ENCODE peak calls at places on chromosomes 13 and 19, in ten cellular contexts. N is PC-3, H is lung, M is heart right ventricle, C is WERI-Rb-1, G is Peyer's patch, Q is adrenal gland, J is GM23338, E is K562, W is HepG2. F is an unnamed sample.

GRCh38 chr19:13899912-13900584 is 5.9 kb downstream of the BRME1 start:
- DNase-seq in N (no peak), H (no peak), M (no peak), C (no peak), G (no peak), Q (no peak), J (no peak), E (no peak), W (no peak), F (no peak)

GRCh38 chr13:26449063-26449848 is 108.2 kb upstream of the WASF3 start:
- DNase-seq in N (peak; percentile 18), H (no peak), M (no peak), C (no peak), G (no peak), Q (no peak), J (no peak), E (no peak), W (no peak), F (no peak)

GRCh38 chr13:66657165-66657895 is 572.8 kb downstream of the PCDH9 start:
- DNase-seq in N (peak; percentile 97), H (peak; percentile 57), M (peak; percentile 38), C (no peak), G (no peak), Q (peak; percentile 98), J (peak; percentile 8), E (no peak), W (peak; percentile 11), F (peak; percentile 93)

GRCh38 chr13:100636441-100636840 is 38.2 kb downstream of the TMTC4 start:
- DNase-seq in N (no peak), H (no peak), M (no peak), C (no peak), G (no peak), Q (no peak), J (no peak), E (no peak), W (no peak), F (no peak)

GRCh38 chr19:38850976-38851621 is 1.3 kb upstream of the HNRNPL start:
- DNase-seq in N (no peak), H (peak; percentile 57), M (peak; percentile 48), C (peak; percentile 41), G (no peak), Q (no peak), J (peak; percentile 65), E (no peak), W (no peak), F (no peak)

GRCh38 chr13:99357920-99358319 is 50.7 kb upstream of the GPR183 start:
- DNase-seq in N (no peak), H (no peak), M (no peak), C (no peak), G (no peak), Q (no peak), J (no peak), E (no peak), W (no peak), F (no peak)

GRCh38 chr19:51020988-51021651 is 1.6 kb upstream of the KLK10 start:
- DNase-seq in N (peak; percentile 85), H (no peak), M (peak; percentile 13), C (no peak), G (no peak), Q (peak; percentile 61), J (peak; percentile 79), E (peak; percentile 49), W (peak; percentile 40), F (no peak)

GRCh38 chr19:2469102-2469914 is 6.6 kb upstream of the GADD45B start:
- DNase-seq in N (peak; percentile 67), H (no peak), M (no peak), C (no peak), G (no peak), Q (no peak), J (peak; percentile 65), E (peak; percentile 59), W (no peak), F (peak; percentile 93)

GRCh38 chr13:108915095-108915633 is 285.8 kb downstream of the MYO16 start:
- DNase-seq in N (peak; percentile 31), H (no peak), M (no peak), C (no peak), G (no peak), Q (peak; percentile 70), J (peak; percentile 39), E (no peak), W (peak; percentile 24), F (no peak)

GRCh38 chr13:102580552-102581169 is 16.1 kb upstream of the TPP2 start:
- DNase-seq in N (peak; percentile 78), H (no peak), M (peak; percentile 38), C (no peak), G (no peak), Q (no peak), J (peak; percentile 86), E (peak; percentile 46), W (peak; percentile 55), F (no peak)
- TF ChIP-seq CTCF in N (peak; percentile 69), H (peak; percentile 78), M (peak; percentile 81), C (peak; percentile 61), G (peak; percentile 75), Q (peak; percentile 66), J (peak; percentile 85), E (peak; percentile 69), W (peak; percentile 78), F (peak; percentile 58)

GRCh38 chr19:35511337-35511736 is 2.1 kb downstream of the DMKN start:
- DNase-seq in N (no peak), H (no peak), M (no peak), C (no peak), G (no peak), Q (no peak), J (no peak), E (no peak), W (no peak), F (no peak)

GRCh38 chr19:35513975-35514809 is 743 bp upstream of the DMKN start:
- DNase-seq in N (no peak), H (no peak), M (no peak), C (no peak), G (no peak), Q (no peak), J (peak; percentile 61), E (peak; percentile 47), W (peak; percentile 25), F (no peak)

GRCh38 chr19:35512831-35513230 is 618 bp downstream of the DMKN start:
- DNase-seq in N (no peak), H (no peak), M (no peak), C (no peak), G (no peak), Q (no peak), J (no peak), E (no peak), W (no peak), F (no peak)

GRCh38 chr19:35510626-35510964 is 2.9 kb downstream of the DMKN start:
- DNase-seq in N (no peak), H (no peak), M (no peak), C (no peak), G (no peak), Q (no peak), J (no peak), E (no peak), W (no peak), F (no peak)

GRCh38 chr19:35513231-35513974 is at the start of gene DMKN:
- DNase-seq in N (peak; percentile 14), H (no peak), M (no peak), C (no peak), G (no peak), Q (no peak), J (peak; percentile 61), E (peak; percentile 54), W (peak; percentile 22), F (no peak)
- H3K27me3 ChIP-seq in N (no peaks in the 10 kb centered on the region), H (no peaks in the 10 kb centered on the region), M (peaks cover 24% of the 10 kb centered on the region), C (peaks cover 10% of the 10 kb centered on the region), G (no peaks in the 10 kb centered on the region), Q (peaks cover 3% of the 10 kb centered on the region), J (peaks cover 2% of the 10 kb centered on the region), E (peaks cover 43% of the 10 kb centered on the region), W (peaks cover 1% of the 10 kb centered on the region), F (peaks cover 11% of the 10 kb centered on the region)

GRCh38 chr13:40961224-40961623 is 57.9 kb downstream of the ELF1 start:
- DNase-seq in N (no peak), H (no peak), M (no peak), C (no peak), G (no peak), Q (no peak), J (no peak), E (no peak), W (no peak), F (no peak)

GRCh38 chr13:40958655-40959054 is 60.5 kb downstream of the ELF1 start:
- DNase-seq in N (no peak), H (no peak), M (no peak), C (no peak), G (no peak), Q (no peak), J (no peak), E (no peak), W (no peak), F (no peak)

GRCh38 chr13:40963927-40964326 is 55.2 kb downstream of the ELF1 start:
- DNase-seq in N (peak; percentile 74), H (no peak), M (no peak), C (no peak), G (no peak), Q (no peak), J (no peak), E (no peak), W (no peak), F (peak; percentile 60)

GRCh38 chr13:40960721-40961120 is 58.4 kb downstream of the ELF1 start:
- DNase-seq in N (no peak), H (no peak), M (no peak), C (no peak), G (no peak), Q (no peak), J (no peak), E (no peak), W (no peak), F (no peak)

GRCh38 chr13:40961826-40962225 is 57.3 kb downstream of the ELF1 start:
- DNase-seq in N (no peak), H (no peak), M (no peak), C (no peak), G (no peak), Q (no peak), J (no peak), E (no peak), W (no peak), F (no peak)
- H3K36me3 ChIP-seq in N (no peaks in the 10 kb centered on the region), H (peaks cover 7% of the 10 kb centered on the region), M (no peaks in the 10 kb centered on the region), C (no peaks in the 10 kb centered on the region), G (peaks cover 3% of the 10 kb centered on the region), Q (no peaks in the 10 kb centered on the region), J (no peaks in the 10 kb centered on the region), E (peaks cover 33% of the 10 kb centered on the region), W (peaks cover 13% of the 10 kb centered on the region), F (no peaks in the 10 kb centered on the region)

GRCh38 chr19:1080360-1081161 is 13.6 kb downstream of the ARHGAP45 start:
- DNase-seq in N (no peak), H (no peak), M (no peak), C (no peak), G (no peak), Q (no peak), J (no peak), E (no peak), W (no peak), F (no peak)

GRCh38 chr19:1082928-1083816 is 12.0 kb downstream of the POLR2E start:
- DNase-seq in N (no peak), H (no peak), M (no peak), C (no peak), G (no peak), Q (no peak), J (no peak), E (no peak), W (no peak), F (no peak)

GRCh38 chr19:1084024-1084868 is 10.9 kb downstream of the POLR2E start:
- DNase-seq in N (no peak), H (no peak), M (no peak), C (no peak), G (no peak), Q (no peak), J (no peak), E (no peak), W (no peak), F (no peak)

GRCh38 chr19:1081301-1082164 is 13.6 kb downstream of the POLR2E start:
- DNase-seq in N (no peak), H (no peak), M (no peak), C (no peak), G (no peak), Q (no peak), J (peak; percentile 75), E (no peak), W (no peak), F (no peak)

GRCh38 chr19:1082165-1082927 is 12.8 kb downstream of the POLR2E start:
- DNase-seq in N (peak; percentile 70), H (peak; percentile 91), M (no peak), C (peak; percentile 57), G (peak; percentile 84), Q (no peak), J (peak; percentile 98), E (peak; percentile 95), W (no peak), F (no peak)
- TF ChIP-seq CTCF in N (no peak), H (no peak), M (no peak), C (no peak), G (no peak), Q (no peak), J (no peak), E (no peak), W (no peak), F (no peak)

F was measured in kidney epithelial cell.